ENCODE peak calls at places on chromosome 6, in eight cellular contexts. J is astrocyte of the cerebellum, Q is GM23338, P is aorta, N is WTC11, K is breast epithelium, X is nephron progenitor cell, S is head of caudate nucleus. Z is an unnamed sample.

GRCh38 chr6:13624871-13625288 is 9.7 kb downstream of the NOL7 start:
- DNase-seq in S (no peak), N (peak), K (no peak), J (no peak), P (no peak), X (no peak), Q (peak), Z (no peak)

GRCh38 chr6:73704260-73704659 is 8.3 kb downstream of the CD109 start:
- DNase-seq in S (peak), Q (no peak), N (no peak), K (peak), J (peak), X (no peak), P (no peak), Z (no peak)

GRCh38 chr6:149190228-149190831 is 127.2 kb upstream of the TAB2 start:
- DNase-seq in J (no peak), N (peak), K (no peak), Q (peak), S (no peak), X (no peak), P (peak), Z (no peak)

GRCh38 chr6:142542704-142543233 is 241.0 kb downstream of the ADGRG6 start:
- DNase-seq in X (no peak), P (peak), S (no peak), Q (peak), J (peak), N (no peak), K (peak), Z (no peak)

GRCh38 chr6:152532556-152533422 is 104.4 kb downstream of the SYNE1 start:
- DNase-seq in N (no peak), P (no peak), S (no peak), J (no peak), K (no peak), X (no peak), Q (no peak), Z (no peak)

GRCh38 chr6:11810039-11810541 is 31.5 kb upstream of the ADTRP start:
- DNase-seq in Q (no peak), X (no peak), J (peak), P (peak), K (peak), N (no peak), S (peak), Z (no peak)

GRCh38 chr6:157768304-157768703 is 54.7 kb upstream of the SNX9 start:
- DNase-seq in X (no peak), N (no peak), S (no peak), P (no peak), Q (no peak), J (no peak), K (no peak), Z (no peak)

GRCh38 chr6:45505470-45505869 is 127.7 kb upstream of the SUPT3H start:
- DNase-seq in S (no peak), J (no peak), K (no peak), P (no peak), Q (no peak), X (no peak), N (no peak), Z (no peak)

GRCh38 chr6:167733740-167734661 is 92.7 kb upstream of the AFDN start:
- DNase-seq in Q (no peak), P (no peak), X (no peak), S (peak), N (no peak), K (peak), J (peak), Z (no peak)

GRCh38 chr6:148888853-148889252 is 142.0 kb downstream of the UST start:
- DNase-seq in X (no peak), N (no peak), P (no peak), Q (no peak), K (no peak), S (peak), J (peak), Z (no peak)

GRCh38 chr6:149840345-149841075 is 23.6 kb downstream of the LRP11 start:
- DNase-seq in K (peak), S (peak), J (no peak), N (peak), P (peak), Q (peak), X (peak), Z (no peak)

GRCh38 chr6:155442562-155442961 is 13.1 kb downstream of the NOX3 start:
- DNase-seq in S (no peak), P (no peak), J (no peak), N (no peak), Q (no peak), K (no peak), X (no peak), Z (no peak)

GRCh38 chr6:112396221-112396620 is 49.1 kb downstream of the RFPL4B start:
- DNase-seq in P (no peak), Q (no peak), J (no peak), S (no peak), N (no peak), X (no peak), K (no peak), Z (no peak)

GRCh38 chr6:69416739-69417138 is 380.1 kb downstream of the LMBRD1 start:
- DNase-seq in S (no peak), P (no peak), J (peak), X (no peak), Q (no peak), N (no peak), K (no peak), Z (no peak)

GRCh38 chr6:41413250-41413649 is 77.8 kb downstream of the NCR2 start:
- DNase-seq in S (no peak), X (no peak), P (no peak), Q (peak), J (no peak), K (no peak), N (no peak), Z (no peak)

GRCh38 chr6:150964765-150965164 is 99.3 kb downstream of the MTHFD1L start:
- DNase-seq in P (no peak), Q (no peak), X (no peak), J (no peak), N (no peak), S (no peak), K (no peak), Z (no peak)

GRCh38 chr6:69705954-69706353 is 90.9 kb downstream of the LMBRD1 start:
- DNase-seq in N (no peak), K (no peak), J (no peak), S (no peak), Q (peak), P (no peak), X (no peak), Z (no peak)

GRCh38 chr6:135438907-135439535 is 58.5 kb downstream of the AHI1 start:
- DNase-seq in J (no peak), X (no peak), P (no peak), K (no peak), Q (peak), N (no peak), S (no peak), Z (no peak)

GRCh38 chr6:114282268-114282667 is 60.6 kb downstream of the HS3ST5 start:
- DNase-seq in X (no peak), Q (peak), J (peak), K (no peak), P (no peak), S (no peak), N (no peak), Z (peak)

GRCh38 chr6:11854418-11855165 is 76.0 kb upstream of the ADTRP start:
- DNase-seq in Q (no peak), N (no peak), S (no peak), X (no peak), J (peak), P (no peak), K (no peak), Z (no peak)

GRCh38 chr6:13328875-13329183 is 492 bp upstream of the TBC1D7 start:
- DNase-seq in P (no peak), Q (no peak), J (no peak), S (no peak), X (no peak), K (no peak), N (no peak), Z (no peak)

GRCh38 chr6:17574871-17575560 is 25.1 kb upstream of the FAM8A1 start:
- DNase-seq in X (no peak), K (no peak), P (no peak), J (peak), S (no peak), N (no peak), Q (no peak), Z (no peak)

GRCh38 chr6:27138837-27139752 is 108.4 kb upstream of the PRSS16 start:
- DNase-seq in N (peak), X (peak), S (peak), Q (peak), P (peak), J (no peak), K (no peak), Z (peak)

GRCh38 chr6:32622545-32623401 is 14.4 kb upstream of the HLA-DQA1 start:
- DNase-seq in P (no peak), K (no peak), Q (peak), N (no peak), S (no peak), X (peak), J (no peak), Z (no peak)

GRCh38 chr6:41615311-41615710 is 23.0 kb upstream of the MDFI start:
- DNase-seq in N (no peak), Q (no peak), J (no peak), P (no peak), K (no peak), S (no peak), X (no peak), Z (no peak)

GRCh38 chr6:6193221-6193745 is 127.2 kb downstream of the F13A1 start:
- DNase-seq in Q (no peak), K (no peak), S (no peak), X (no peak), N (no peak), J (no peak), P (no peak), Z (no peak)